ENCODE peak calls at places on chromosomes 2 and 18, in five cellular contexts. B is endothelial cell; S is activated gamma-delta T cell treated with anti-CD3 and anti-CD28 coated beads, Interleukin-2, amount 50 U/mL, for 16 hours; Z is head of caudate nucleus; N is GM03348. P is an unnamed sample.

GRCh38 chr18:54928236-54928635 is 31.0 kb downstream of the CCDC68 start:
- DNase-seq in B (no peak), S (no peak), Z (no peak), N (no peak), P (peak; percentile 63)

GRCh38 chr2:102063360-102063947 is 71.7 kb downstream of the IL1R2 start:
- DNase-seq in B (no peak), S (no peak), Z (no peak), N (peak; percentile 71), P (peak; percentile 77)

GRCh38 chr2:239370876-239371725 is 29.7 kb downstream of the HDAC4 start:
- DNase-seq in B (no peak), S (no peak), Z (no peak), N (no peak), P (no peak)

GRCh38 chr2:128280901-128281321 is 37.8 kb downstream of the HS6ST1 start:
- DNase-seq in B (no peak), S (no peak), Z (no peak), N (no peak), P (no peak)

GRCh38 chr2:127371037-127371436 is 16.7 kb downstream of the MAP3K2 start:
- DNase-seq in B (no peak), S (no peak), Z (no peak), N (no peak), P (no peak)

GRCh38 chr2:1572638-1573037 is 159.4 kb downstream of the TPO start:
- DNase-seq in B (no peak), S (no peak), Z (no peak), N (peak; percentile 90), P (no peak)

GRCh38 chr18:76421291-76422078 is 73.6 kb downstream of the ZNF516 start:
- DNase-seq in B (no peak), S (no peak), Z (no peak), N (no peak), P (no peak)

GRCh38 chr2:60549250-60550150 is 4.0 kb downstream of the BCL11A start:
- DNase-seq in B (peak; percentile 50), S (no peak), Z (no peak), N (peak; percentile 61), P (no peak)

GRCh38 chr2:226655871-226656270 is 143.7 kb downstream of the IRS1 start:
- DNase-seq in B (no peak), S (no peak), Z (no peak), N (no peak), P (peak; percentile 78)

GRCh38 chr2:190097115-190097514 is 34.6 kb upstream of the MSTN start:
- DNase-seq in B (no peak), S (no peak), Z (no peak), N (no peak), P (no peak)

GRCh38 chr2:41836944-41837343 is 210.9 kb upstream of the PKDCC start:
- DNase-seq in B (peak; percentile 62), S (no peak), Z (no peak), N (peak; percentile 20), P (peak; percentile 43)

P was measured in iris pigment epithelial cell.